ENCODE peak calls at places on chromosomes 12 and 14, in ten cellular contexts. N is stomach, P is GM12878, J is sigmoid colon, E is spleen, C is K562, S is H1, V is endothelial cell of umbilical vein, F is HCT116, A is vagina. R is an unnamed sample.

GRCh38 chr12:106780010-106780625 is 5.6 kb downstream of the RIC8B start:
- DNase-seq in A (no peak), N (no peak), J (no peak), V (peak), E (no peak), F (no peak), C (peak), P (no peak), S (no peak), R (no peak)

GRCh38 chr14:77507762-77508161 is 9.1 kb upstream of the ISM2 start:
- DNase-seq in P (no peak), N (no peak), V (no peak), C (no peak), S (no peak), E (no peak), J (no peak), F (no peak), A (no peak), R (no peak)

GRCh38 chr14:66508846-66509621 is 1.1 kb downstream of the GPHN start:
- DNase-seq in E (peak), V (peak), F (no peak), P (peak), C (peak), S (no peak), A (no peak), N (no peak), J (peak), R (peak)

GRCh38 chr12:10235761-10236631 is 23.3 kb downstream of the GABARAPL1 start:
- DNase-seq in P (no peak), J (no peak), C (peak), S (no peak), A (no peak), E (no peak), N (peak), V (peak), F (peak), R (no peak)

GRCh38 chr12:15701721-15702156 is 87.4 kb downstream of the EPS8 start:
- DNase-seq in V (peak), J (no peak), F (no peak), P (no peak), A (no peak), S (no peak), E (no peak), C (no peak), N (no peak), R (no peak)

GRCh38 chr14:56046999-56047398 is 71.2 kb upstream of the PELI2 start:
- DNase-seq in E (no peak), V (no peak), C (no peak), N (no peak), F (no peak), A (no peak), J (no peak), P (no peak), S (no peak), R (no peak)

GRCh38 chr14:56342419-56342901 is 224.2 kb downstream of the PELI2 start:
- DNase-seq in V (peak), N (no peak), E (no peak), P (no peak), S (no peak), C (no peak), A (no peak), F (no peak), J (no peak), R (no peak)

GRCh38 chr14:92108345-92109254 is 2.2 kb upstream of the ATXN3 start:
- DNase-seq in C (peak), J (no peak), S (no peak), A (no peak), V (no peak), N (no peak), E (no peak), F (no peak), P (no peak), R (no peak)

GRCh38 chr14:24634158-24634557 is at the start of gene GZMB:
- DNase-seq in A (no peak), N (peak), P (no peak), E (no peak), F (no peak), V (no peak), C (no peak), S (no peak), J (no peak), R (no peak)

GRCh38 chr14:34463598-34463961 is 1.5 kb upstream of the SPTSSA start:
- DNase-seq in P (no peak), E (no peak), A (no peak), S (no peak), V (no peak), J (no peak), F (no peak), N (no peak), C (no peak), R (no peak)

GRCh38 chr12:118060301-118061010 is 523 bp downstream of the WSB2 start:
- DNase-seq in V (peak), P (no peak), E (peak), N (peak), S (no peak), A (no peak), C (peak), J (peak), F (no peak), R (peak)

GRCh38 chr12:14999421-15000047 is 26.7 kb downstream of the PDE6H start:
- DNase-seq in S (no peak), N (no peak), C (no peak), F (no peak), J (no peak), V (no peak), A (no peak), P (no peak), E (no peak), R (no peak)

GRCh38 chr12:65891219-65891618 is 66.9 kb downstream of the HMGA2 start:
- DNase-seq in E (no peak), J (no peak), V (peak), P (no peak), S (no peak), F (no peak), N (no peak), A (no peak), C (no peak), R (no peak)

GRCh38 chr12:263574-263973 is 938 bp upstream of the SLC6A13 start:
- DNase-seq in C (no peak), A (no peak), J (no peak), S (no peak), P (no peak), E (no peak), V (no peak), N (no peak), F (no peak), R (no peak)

GRCh38 chr12:5260086-5260485 is 171.8 kb upstream of the NTF3 start:
- DNase-seq in P (no peak), V (no peak), N (no peak), F (no peak), C (no peak), J (no peak), E (no peak), A (no peak), S (no peak), R (no peak)

GRCh38 chr12:24297516-24297915 is 348.0 kb upstream of the SOX5 start:
- DNase-seq in P (no peak), C (no peak), A (no peak), S (no peak), V (no peak), F (no peak), J (no peak), N (no peak), E (no peak), R (no peak)

GRCh38 chr14:103099733-103100280 is 5.3 kb downstream of the EXOC3L4 start:
- DNase-seq in N (no peak), S (no peak), P (no peak), F (no peak), C (peak), V (no peak), A (no peak), J (no peak), E (no peak), R (no peak)

GRCh38 chr14:65431245-65431644 is 18.7 kb downstream of the FUT8 start:
- DNase-seq in F (no peak), A (no peak), P (no peak), E (no peak), C (no peak), S (no peak), J (no peak), N (no peak), V (no peak), R (no peak)

GRCh38 chr12:79046021-79046420 is 181.4 kb downstream of the SYT1 start:
- DNase-seq in A (no peak), S (no peak), N (no peak), P (no peak), V (no peak), C (no peak), J (no peak), F (no peak), E (no peak), R (no peak)

GRCh38 chr12:105013892-105014291 is 27.8 kb downstream of the NOPCHAP1 start:
- DNase-seq in V (no peak), C (no peak), E (no peak), F (no peak), A (no peak), P (no peak), J (no peak), N (no peak), S (no peak), R (no peak)

GRCh38 chr12:122024132-122024785 is 2.6 kb downstream of the BCL7A start:
- DNase-seq in F (no peak), J (no peak), N (no peak), C (peak), E (no peak), S (no peak), A (no peak), V (no peak), P (no peak), R (no peak)

GRCh38 chr14:37903561-37904191 is 304.0 kb upstream of the SSTR1 start:
- DNase-seq in A (no peak), C (peak), P (no peak), V (peak), N (no peak), E (no peak), F (peak), S (no peak), J (no peak), R (no peak)

GRCh38 chr12:111107392-111108178 is 187.2 kb upstream of the MYL2 start:
- DNase-seq in J (peak), N (no peak), P (no peak), V (no peak), E (no peak), F (no peak), C (no peak), A (no peak), S (no peak), R (no peak)

GRCh38 chr14:55373784-55374725 is 37.6 kb downstream of the ATG14 start:
- DNase-seq in N (no peak), V (peak), P (peak), J (no peak), F (peak), A (no peak), S (no peak), E (no peak), C (no peak), R (no peak)

GRCh38 chr12:3686463-3686862 is 66.4 kb downstream of the CRACR2A start:
- DNase-seq in J (no peak), C (no peak), S (no peak), A (no peak), P (no peak), N (no peak), F (no peak), E (no peak), V (no peak), R (no peak)

GRCh38 chr12:108046135-108046534 is 83.0 kb upstream of the WSCD2 start:
- DNase-seq in J (no peak), E (no peak), N (no peak), P (no peak), C (peak), A (no peak), F (no peak), V (no peak), S (no peak), R (no peak)

GRCh38 chr12:25723286-25723685 is 170.2 kb upstream of the LMNTD1 start:
- DNase-seq in V (no peak), S (no peak), E (no peak), C (no peak), P (no peak), A (no peak), F (no peak), J (no peak), N (no peak), R (no peak)

GRCh38 chr12:64701283-64701682 is 57.9 kb downstream of the GNS start:
- DNase-seq in P (no peak), A (no peak), V (peak), S (no peak), E (no peak), N (no peak), J (no peak), C (no peak), F (no peak), R (no peak)

GRCh38 chr12:49264466-49264872 is 413 bp upstream of the TUBA1C start:
- DNase-seq in E (peak), F (no peak), V (no peak), C (no peak), S (no peak), P (no peak), J (no peak), A (no peak), N (peak), R (no peak)

GRCh38 chr12:98352218-98352811 is 163.1 kb upstream of the TMPO start:
- DNase-seq in N (no peak), E (no peak), V (peak), F (peak), P (no peak), C (no peak), A (no peak), J (no peak), S (peak), R (no peak)

DNA sequence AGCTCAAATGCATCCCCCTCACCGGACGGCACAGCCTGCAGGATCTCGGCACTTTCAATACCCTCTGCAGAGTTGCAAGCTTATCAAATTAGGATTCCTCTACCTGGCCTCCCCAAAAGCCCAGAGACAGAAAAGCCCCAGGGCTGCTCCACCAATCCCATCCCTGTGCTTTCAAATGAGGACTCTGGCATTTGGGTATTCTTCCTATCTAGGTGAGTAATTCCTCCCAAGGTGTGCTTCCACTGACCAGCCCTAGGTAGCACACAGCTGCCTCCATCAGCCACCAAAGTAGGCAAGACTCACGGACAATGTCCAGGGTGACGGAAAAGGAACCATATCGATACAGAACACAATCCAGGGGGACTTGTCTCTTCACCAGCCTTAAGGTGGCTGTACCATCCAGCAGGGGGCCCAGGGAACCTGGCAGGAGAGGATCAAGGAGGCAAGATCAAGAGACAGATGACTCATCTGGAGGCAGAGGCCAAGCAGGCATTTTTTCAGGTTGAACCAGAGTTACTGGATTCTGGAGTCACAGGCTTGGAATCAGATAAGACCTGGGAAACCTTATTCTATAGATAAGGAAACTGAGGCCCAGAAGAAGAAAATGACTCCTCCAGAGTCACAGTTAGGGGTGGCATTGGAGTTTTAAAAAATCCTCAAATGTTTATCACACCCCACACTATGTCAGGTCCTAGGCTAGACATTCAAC is 9.9 kb downstream of the PMEL start:
- DNase-seq in P (no peak), S (no peak), F (peak), N (peak), A (no peak), C (peak), J (no peak), V (peak), E (no peak), R (no peak)
- TF ChIP-seq POLR2AphosphoS5 in P (no peak), S (no peak), F (peak), N (no peak), A (peak), C (no peak), J (no peak), V (no peak), E (no peak), R (no peak)

DNA sequence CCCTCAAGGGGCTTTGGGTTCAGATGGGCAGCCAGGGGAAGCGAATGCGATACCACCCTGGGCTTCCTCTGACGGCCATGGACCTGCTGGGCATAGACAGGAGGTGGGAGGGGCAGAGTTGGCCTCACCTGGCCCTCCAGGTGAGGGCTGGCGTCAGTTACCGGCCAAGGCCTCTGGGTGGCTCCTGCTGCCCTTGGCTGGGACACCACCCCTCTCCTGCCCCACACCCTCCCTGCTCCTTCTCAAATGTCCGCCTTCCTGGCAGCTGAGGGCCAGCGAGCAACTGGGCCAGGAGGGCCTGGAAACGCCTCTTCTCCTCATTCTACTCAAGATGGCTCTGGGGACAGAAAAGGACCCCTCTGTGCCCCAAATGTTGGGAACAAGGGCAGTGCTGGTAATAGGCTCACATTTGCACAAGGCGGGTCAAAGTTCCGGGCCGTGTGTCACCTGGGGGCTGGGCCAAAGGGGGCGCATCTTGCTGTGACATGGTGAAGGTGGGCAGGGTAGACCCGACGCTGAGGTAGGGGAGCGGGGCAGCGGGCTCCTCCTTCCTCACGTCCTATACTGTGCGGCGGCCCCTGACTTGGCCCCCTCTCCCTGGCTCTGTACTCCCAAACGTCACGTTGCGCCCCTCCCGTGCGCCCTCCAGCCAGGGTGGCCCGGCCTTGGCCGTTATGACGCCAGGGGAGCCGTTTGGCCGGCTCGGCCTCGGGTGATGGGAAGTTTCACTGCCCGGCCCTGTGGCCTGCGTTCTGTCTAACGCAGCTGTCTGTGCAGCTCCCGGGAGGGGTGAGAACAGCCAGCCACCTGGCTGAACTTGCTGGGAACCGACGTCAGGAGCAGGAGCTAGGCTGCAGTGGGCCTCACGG is 18.1 kb upstream of the DLK1 start:
- DNase-seq in N (peak), C (no peak), S (peak), E (no peak), V (no peak), P (no peak), J (peak), A (no peak), F (peak), R (no peak)
- TF ChIP-seq POLR2A in N (no peak), C (no peak), S (no peak), E (no peak), V (no peak), P (no peak), J (no peak), A (no peak), F (no peak), R (no peak)

GRCh38 chr14:95761436-95761835 is 47.5 kb upstream of the TCL1A start:
- DNase-seq in J (no peak), E (no peak), C (no peak), V (no peak), A (no peak), S (no peak), P (no peak), F (no peak), N (no peak), R (no peak)
- H3K27ac ChIP-seq in J (no peak), E (no peak), C (no peak), V (no peak), A (no peak), S (no peak), P (no peak), F (no peak), N (no peak), R (no peak)

DNA sequence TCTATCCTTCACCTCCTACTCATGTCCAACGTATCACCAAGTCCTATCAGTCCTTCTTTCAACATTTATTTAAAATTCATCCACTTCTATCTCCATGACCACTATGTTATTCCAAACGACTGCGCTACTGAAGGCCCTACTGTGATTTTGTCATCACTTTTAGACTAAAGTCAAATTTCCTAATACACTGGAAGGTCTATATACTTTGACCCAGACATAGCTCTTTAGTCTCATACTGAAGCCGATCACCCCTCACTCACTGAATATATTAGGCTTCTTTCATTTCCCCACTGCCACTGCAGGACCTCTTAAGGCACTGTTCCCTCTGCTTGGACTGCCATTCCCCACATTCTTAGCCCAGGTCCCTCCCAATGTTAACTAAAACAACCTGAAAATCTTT is 25.6 kb downstream of the SLC38A4 start:
- DNase-seq in C (no peak), N (no peak), J (no peak), E (no peak), V (no peak), A (no peak), S (no peak), F (no peak), P (no peak), R (no peak)
- TF ChIP-seq POLR2AphosphoS5 in C (no peak), N (no peak), J (no peak), E (no peak), V (no peak), A (no peak), S (no peak), F (no peak), P (no peak), R (no peak)

GRCh38 chr14:89139404-89140247 is 277.4 kb downstream of the FOXN3 start:
- DNase-seq in P (no peak), A (no peak), N (no peak), C (no peak), S (no peak), F (no peak), E (no peak), V (no peak), J (no peak), R (no peak)
- TF ChIP-seq POLR2A in P (no peak), A (no peak), N (no peak), C (no peak), S (no peak), F (no peak), E (no peak), V (no peak), J (no peak), R (no peak)